ENCODE peak calls at places on chromosome 2, in five cellular contexts. One of them, this sample, is unnamed.

GRCh38 chr2:26008851-26009566 is 24.9 kb upstream of the RAB10 start:
- DNase-seq in CD4-positive, CD25-positive, alpha-beta regulatory T cell: no peak
- DNase-seq in activated CD4-positive, alpha-beta T cell treated with anti-CD3 and anti-CD28 coated beads, Interleukin-2, amount 50 U/mL, for 4 hours: no peak
- DNase-seq in HFFc6: peak; percentile 46
- DNase-seq in COR-L47: no peak
- DNase-seq in this sample: peak; percentile 85

GRCh38 chr2:222861411-222862067 is 703 bp downstream of the ACSL3 start:
- DNase-seq in CD4-positive, CD25-positive, alpha-beta regulatory T cell: peak; percentile 24
- DNase-seq in activated CD4-positive, alpha-beta T cell treated with anti-CD3 and anti-CD28 coated beads, Interleukin-2, amount 50 U/mL, for 4 hours: peak; percentile 25
- DNase-seq in COR-L47: no peak
- DNase-seq in HFFc6: no peak
- DNase-seq in this sample: peak; percentile 41

GRCh38 chr2:160132761-160133160 is 67.3 kb downstream of the ITGB6 start:
- DNase-seq in HFFc6: no peak
- DNase-seq in CD4-positive, CD25-positive, alpha-beta regulatory T cell: no peak
- DNase-seq in activated CD4-positive, alpha-beta T cell treated with anti-CD3 and anti-CD28 coated beads, Interleukin-2, amount 50 U/mL, for 4 hours: no peak
- DNase-seq in COR-L47: no peak
- DNase-seq in this sample: no peak

GRCh38 chr2:102294802-102295489 is 16.4 kb upstream of the IL1RL1 start:
- DNase-seq in activated CD4-positive, alpha-beta T cell treated with anti-CD3 and anti-CD28 coated beads, Interleukin-2, amount 50 U/mL, for 4 hours: no peak
- DNase-seq in COR-L47: no peak
- DNase-seq in HFFc6: peak; percentile 4
- DNase-seq in CD4-positive, CD25-positive, alpha-beta regulatory T cell: no peak
- DNase-seq in this sample: no peak

GRCh38 chr2:74374509-74375205 is 5.5 kb downstream of the DCTN1 start:
- DNase-seq in COR-L47: peak; percentile 86
- DNase-seq in activated CD4-positive, alpha-beta T cell treated with anti-CD3 and anti-CD28 coated beads, Interleukin-2, amount 50 U/mL, for 4 hours: no peak
- DNase-seq in CD4-positive, CD25-positive, alpha-beta regulatory T cell: no peak
- DNase-seq in HFFc6: peak; percentile 67
- DNase-seq in this sample: peak; percentile 76

GRCh38 chr2:15993232-15993610 is 52.9 kb downstream of the MYCN start:
- DNase-seq in HFFc6: no peak
- DNase-seq in CD4-positive, CD25-positive, alpha-beta regulatory T cell: no peak
- DNase-seq in activated CD4-positive, alpha-beta T cell treated with anti-CD3 and anti-CD28 coated beads, Interleukin-2, amount 50 U/mL, for 4 hours: no peak
- DNase-seq in COR-L47: no peak
- DNase-seq in this sample: no peak

GRCh38 chr2:74894261-74895030 is 60.5 kb downstream of the HK2 start:
- DNase-seq in HFFc6: peak; percentile 64
- DNase-seq in activated CD4-positive, alpha-beta T cell treated with anti-CD3 and anti-CD28 coated beads, Interleukin-2, amount 50 U/mL, for 4 hours: no peak
- DNase-seq in CD4-positive, CD25-positive, alpha-beta regulatory T cell: no peak
- DNase-seq in COR-L47: no peak
- DNase-seq in this sample: peak; percentile 74

GRCh38 chr2:189783451-189783926 is 650 bp downstream of the ORMDL1 start:
- DNase-seq in activated CD4-positive, alpha-beta T cell treated with anti-CD3 and anti-CD28 coated beads, Interleukin-2, amount 50 U/mL, for 4 hours: no peak
- DNase-seq in COR-L47: peak; percentile 6
- DNase-seq in CD4-positive, CD25-positive, alpha-beta regulatory T cell: no peak
- DNase-seq in HFFc6: peak; percentile 17
- DNase-seq in this sample: peak; percentile 9

GRCh38 chr2:112799291-112799975 is 15.1 kb upstream of the IL1A start:
- DNase-seq in HFFc6: no peak
- DNase-seq in activated CD4-positive, alpha-beta T cell treated with anti-CD3 and anti-CD28 coated beads, Interleukin-2, amount 50 U/mL, for 4 hours: no peak
- DNase-seq in COR-L47: no peak
- DNase-seq in CD4-positive, CD25-positive, alpha-beta regulatory T cell: no peak
- DNase-seq in this sample: no peak

GRCh38 chr2:188813846-188814245 is 160.3 kb upstream of the COL3A1 start:
- DNase-seq in CD4-positive, CD25-positive, alpha-beta regulatory T cell: no peak
- DNase-seq in COR-L47: no peak
- DNase-seq in activated CD4-positive, alpha-beta T cell treated with anti-CD3 and anti-CD28 coated beads, Interleukin-2, amount 50 U/mL, for 4 hours: no peak
- DNase-seq in HFFc6: no peak
- DNase-seq in this sample: no peak

GRCh38 chr2:16767789-16768188 is 102.2 kb upstream of the CYRIA start:
- DNase-seq in COR-L47: no peak
- DNase-seq in HFFc6: no peak
- DNase-seq in activated CD4-positive, alpha-beta T cell treated with anti-CD3 and anti-CD28 coated beads, Interleukin-2, amount 50 U/mL, for 4 hours: no peak
- DNase-seq in CD4-positive, CD25-positive, alpha-beta regulatory T cell: no peak
- DNase-seq in this sample: no peak

GRCh38 chr2:46849080-46849715 is 66.4 kb downstream of the MCFD2 start:
- DNase-seq in activated CD4-positive, alpha-beta T cell treated with anti-CD3 and anti-CD28 coated beads, Interleukin-2, amount 50 U/mL, for 4 hours: no peak
- DNase-seq in CD4-positive, CD25-positive, alpha-beta regulatory T cell: no peak
- DNase-seq in COR-L47: no peak
- DNase-seq in HFFc6: no peak
- DNase-seq in this sample: no peak

GRCh38 chr2:82837588-82838304 is 1621.3 kb downstream of the SUCLG1 start:
- DNase-seq in CD4-positive, CD25-positive, alpha-beta regulatory T cell: no peak
- DNase-seq in COR-L47: no peak
- DNase-seq in activated CD4-positive, alpha-beta T cell treated with anti-CD3 and anti-CD28 coated beads, Interleukin-2, amount 50 U/mL, for 4 hours: no peak
- DNase-seq in HFFc6: peak; percentile 83
- DNase-seq in this sample: peak; percentile 17

GRCh38 chr2:26088038-26088643 is 54.3 kb downstream of the RAB10 start:
- DNase-seq in activated CD4-positive, alpha-beta T cell treated with anti-CD3 and anti-CD28 coated beads, Interleukin-2, amount 50 U/mL, for 4 hours: peak; percentile 14
- DNase-seq in COR-L47: peak; percentile 13
- DNase-seq in CD4-positive, CD25-positive, alpha-beta regulatory T cell: no peak
- DNase-seq in HFFc6: peak; percentile 6
- DNase-seq in this sample: peak; percentile 60

GRCh38 chr2:157804355-157804754 is 71.8 kb downstream of the ACVR1 start:
- DNase-seq in activated CD4-positive, alpha-beta T cell treated with anti-CD3 and anti-CD28 coated beads, Interleukin-2, amount 50 U/mL, for 4 hours: no peak
- DNase-seq in COR-L47: no peak
- DNase-seq in HFFc6: no peak
- DNase-seq in CD4-positive, CD25-positive, alpha-beta regulatory T cell: no peak
- DNase-seq in this sample: no peak

GRCh38 chr2:126769118-126769517 is 113.2 kb downstream of the GYPC start:
- DNase-seq in activated CD4-positive, alpha-beta T cell treated with anti-CD3 and anti-CD28 coated beads, Interleukin-2, amount 50 U/mL, for 4 hours: no peak
- DNase-seq in COR-L47: no peak
- DNase-seq in CD4-positive, CD25-positive, alpha-beta regulatory T cell: no peak
- DNase-seq in HFFc6: no peak
- DNase-seq in this sample: no peak

GRCh38 chr2:175931751-175932295 is 70.2 kb downstream of the LNPK start:
- DNase-seq in activated CD4-positive, alpha-beta T cell treated with anti-CD3 and anti-CD28 coated beads, Interleukin-2, amount 50 U/mL, for 4 hours: no peak
- DNase-seq in CD4-positive, CD25-positive, alpha-beta regulatory T cell: no peak
- DNase-seq in HFFc6: peak; percentile 83
- DNase-seq in COR-L47: no peak
- DNase-seq in this sample: peak; percentile 66

GRCh38 chr2:186641807-186642321 is 52.0 kb upstream of the FAM171B start:
- DNase-seq in COR-L47: peak; percentile 35
- DNase-seq in CD4-positive, CD25-positive, alpha-beta regulatory T cell: no peak
- DNase-seq in HFFc6: peak; percentile 66
- DNase-seq in activated CD4-positive, alpha-beta T cell treated with anti-CD3 and anti-CD28 coated beads, Interleukin-2, amount 50 U/mL, for 4 hours: peak; percentile 3
- DNase-seq in this sample: peak; percentile 63

GRCh38 chr2:152847067-152847466 is 128.6 kb downstream of the ARL6IP6 start:
- DNase-seq in activated CD4-positive, alpha-beta T cell treated with anti-CD3 and anti-CD28 coated beads, Interleukin-2, amount 50 U/mL, for 4 hours: no peak
- DNase-seq in HFFc6: peak; percentile 61
- DNase-seq in COR-L47: no peak
- DNase-seq in CD4-positive, CD25-positive, alpha-beta regulatory T cell: no peak
- DNase-seq in this sample: peak; percentile 65

GRCh38 chr2:207265849-207266248 is 100.1 kb upstream of the KLF7 start:
- DNase-seq in CD4-positive, CD25-positive, alpha-beta regulatory T cell: no peak
- DNase-seq in activated CD4-positive, alpha-beta T cell treated with anti-CD3 and anti-CD28 coated beads, Interleukin-2, amount 50 U/mL, for 4 hours: no peak
- DNase-seq in HFFc6: no peak
- DNase-seq in COR-L47: no peak
- DNase-seq in this sample: no peak

GRCh38 chr2:120104002-120104467 is 91.2 kb downstream of the EPB41L5 start:
- DNase-seq in HFFc6: peak; percentile 88
- DNase-seq in COR-L47: no peak
- DNase-seq in CD4-positive, CD25-positive, alpha-beta regulatory T cell: no peak
- DNase-seq in activated CD4-positive, alpha-beta T cell treated with anti-CD3 and anti-CD28 coated beads, Interleukin-2, amount 50 U/mL, for 4 hours: no peak
- DNase-seq in this sample: peak; percentile 49

GRCh38 chr2:134988994-134989605 is 58.1 kb downstream of the MAP3K19 start:
- DNase-seq in CD4-positive, CD25-positive, alpha-beta regulatory T cell: no peak
- DNase-seq in COR-L47: no peak
- DNase-seq in HFFc6: peak; percentile 43
- DNase-seq in activated CD4-positive, alpha-beta T cell treated with anti-CD3 and anti-CD28 coated beads, Interleukin-2, amount 50 U/mL, for 4 hours: no peak
- DNase-seq in this sample: peak; percentile 37

GRCh38 chr2:202429164-202429980 is 53.2 kb downstream of the BMPR2 start:
- DNase-seq in activated CD4-positive, alpha-beta T cell treated with anti-CD3 and anti-CD28 coated beads, Interleukin-2, amount 50 U/mL, for 4 hours: no peak
- DNase-seq in HFFc6: peak; percentile 1
- DNase-seq in COR-L47: no peak
- DNase-seq in CD4-positive, CD25-positive, alpha-beta regulatory T cell: no peak
- DNase-seq in this sample: peak; percentile 22

GRCh38 chr2:165475270-165476004 is 5.9 kb downstream of the CSRNP3 start:
- DNase-seq in COR-L47: no peak
- DNase-seq in CD4-positive, CD25-positive, alpha-beta regulatory T cell: no peak
- DNase-seq in HFFc6: no peak
- DNase-seq in activated CD4-positive, alpha-beta T cell treated with anti-CD3 and anti-CD28 coated beads, Interleukin-2, amount 50 U/mL, for 4 hours: no peak
- DNase-seq in this sample: no peak

GRCh38 chr2:202114798-202115197 is 41.7 kb downstream of the KIAA2012 start:
- DNase-seq in CD4-positive, CD25-positive, alpha-beta regulatory T cell: no peak
- DNase-seq in COR-L47: no peak
- DNase-seq in activated CD4-positive, alpha-beta T cell treated with anti-CD3 and anti-CD28 coated beads, Interleukin-2, amount 50 U/mL, for 4 hours: no peak
- DNase-seq in HFFc6: no peak
- DNase-seq in this sample: no peak

GRCh38 chr2:155815851-155816250 is 516.7 kb downstream of the NR4A2 start:
- DNase-seq in COR-L47: peak; percentile 24
- DNase-seq in CD4-positive, CD25-positive, alpha-beta regulatory T cell: no peak
- DNase-seq in activated CD4-positive, alpha-beta T cell treated with anti-CD3 and anti-CD28 coated beads, Interleukin-2, amount 50 U/mL, for 4 hours: no peak
- DNase-seq in HFFc6: no peak
- DNase-seq in this sample: no peak

GRCh38 chr2:229169751-229170150 is 101.3 kb downstream of the PID1 start:
- DNase-seq in CD4-positive, CD25-positive, alpha-beta regulatory T cell: no peak
- DNase-seq in HFFc6: no peak
- DNase-seq in COR-L47: no peak
- DNase-seq in activated CD4-positive, alpha-beta T cell treated with anti-CD3 and anti-CD28 coated beads, Interleukin-2, amount 50 U/mL, for 4 hours: no peak
- DNase-seq in this sample: no peak

GRCh38 chr2:191382801-191383200 is 137.6 kb downstream of the MYO1B start:
- DNase-seq in COR-L47: no peak
- DNase-seq in CD4-positive, CD25-positive, alpha-beta regulatory T cell: no peak
- DNase-seq in HFFc6: peak; percentile 31
- DNase-seq in activated CD4-positive, alpha-beta T cell treated with anti-CD3 and anti-CD28 coated beads, Interleukin-2, amount 50 U/mL, for 4 hours: no peak
- DNase-seq in this sample: no peak

GRCh38 chr2:19841918-19842693 is 59.7 kb downstream of the TTC32 start:
- DNase-seq in activated CD4-positive, alpha-beta T cell treated with anti-CD3 and anti-CD28 coated beads, Interleukin-2, amount 50 U/mL, for 4 hours: no peak
- DNase-seq in COR-L47: no peak
- DNase-seq in CD4-positive, CD25-positive, alpha-beta regulatory T cell: no peak
- DNase-seq in HFFc6: no peak
- DNase-seq in this sample: no peak

GRCh38 chr2:209864716-209865295 is 93.2 kb downstream of the UNC80 start:
- DNase-seq in COR-L47: no peak
- DNase-seq in HFFc6: no peak
- DNase-seq in activated CD4-positive, alpha-beta T cell treated with anti-CD3 and anti-CD28 coated beads, Interleukin-2, amount 50 U/mL, for 4 hours: no peak
- DNase-seq in CD4-positive, CD25-positive, alpha-beta regulatory T cell: no peak
- DNase-seq in this sample: no peak

GRCh38 chr2:79860233-79861058 is 347.6 kb downstream of the CTNNA2 start:
- DNase-seq in CD4-positive, CD25-positive, alpha-beta regulatory T cell: no peak
- DNase-seq in activated CD4-positive, alpha-beta T cell treated with anti-CD3 and anti-CD28 coated beads, Interleukin-2, amount 50 U/mL, for 4 hours: no peak
- DNase-seq in COR-L47: no peak
- DNase-seq in HFFc6: peak; percentile 30
- DNase-seq in this sample: peak; percentile 4

This sample was measured in AG08395.